ENCODE peak calls at places on chromosomes 2 and 18, in four cellular contexts. B is IMR-90, A is H9, Z is H1. R is an unnamed sample.

GRCh38 chr2:42792087-42792582 is 248 bp downstream of the HAAO start:
- DNase-seq in B (no peak), A (no peak), Z (no peak), R (no peak)

GRCh38 chr2:172377408-172377807 is 50.0 kb upstream of the ITGA6 start:
- DNase-seq in B (no peak), A (no peak), Z (no peak), R (no peak)

GRCh38 chr18:49565656-49566055 is 3.8 kb downstream of the LIPG start:
- DNase-seq in B (peak), A (no peak), Z (no peak), R (no peak)

GRCh38 chr2:38887902-38888554 is 1.6 kb upstream of the ARHGEF33 start:
- DNase-seq in B (no peak), A (no peak), Z (no peak), R (no peak)

GRCh38 chr2:96112501-96113366 is 3.6 kb downstream of the ADRA2B start:
- DNase-seq in B (no peak), A (no peak), Z (no peak), R (peak)

GRCh38 chr2:62306751-62307468 is 111.0 kb downstream of the B3GNT2 start:
- DNase-seq in B (peak), A (no peak), Z (no peak), R (peak)

GRCh38 chr18:59429608-59430007 is 70.5 kb upstream of the LMAN1 start:
- DNase-seq in B (no peak), A (no peak), Z (no peak), R (no peak)

GRCh38 chr2:69011611-69012157 is 1.3 kb upstream of the ANTXR1 start:
- DNase-seq in B (no peak), A (no peak), Z (no peak), R (peak)

GRCh38 chr2:216683846-216684245 is 11.5 kb downstream of the IGFBP5 start:
- DNase-seq in B (peak), A (no peak), Z (no peak), R (no peak)

GRCh38 chr2:176533505-176534193 is 264.4 kb downstream of the MTX2 start:
- DNase-seq in B (no peak), A (no peak), Z (no peak), R (no peak)

GRCh38 chr2:37698931-37699481 is 27.6 kb upstream of the CDC42EP3 start:
- DNase-seq in B (peak), A (no peak), Z (no peak), R (no peak)

GRCh38 chr2:240564571-240565266 is 3.6 kb upstream of the RNPEPL1 start:
- DNase-seq in B (peak), A (peak), Z (peak), R (no peak)

GRCh38 chr18:61727241-61727640 is 165.6 kb downstream of the RNF152 start:
- DNase-seq in B (peak), A (no peak), Z (no peak), R (no peak)

GRCh38 chr2:119531292-119531691 is 7.0 kb upstream of the SCTR start:
- DNase-seq in B (no peak), A (no peak), Z (no peak), R (peak)

GRCh38 chr2:96540136-96540535 is 3.6 kb downstream of the ARID5A start:
- DNase-seq in B (peak), A (no peak), Z (no peak), R (peak)

GRCh38 chr18:3649559-3650426 is 199.8 kb downstream of the TGIF1 start:
- DNase-seq in B (peak), A (no peak), Z (no peak), R (no peak)

GRCh38 chr18:51051105-51051712 is 21.2 kb downstream of the SMAD4 start:
- DNase-seq in B (peak), A (no peak), Z (no peak), R (peak)

GRCh38 chr2:234102112-234102511 is 51.6 kb downstream of the SPP2 start:
- DNase-seq in B (no peak), A (no peak), Z (no peak), R (no peak)

GRCh38 chr2:190574169-190574568 is 39.6 kb upstream of the NEMP2 start:
- DNase-seq in B (peak), A (no peak), Z (no peak), R (no peak)

GRCh38 chr18:46169464-46169941 is 65.3 kb downstream of the HAUS1 start:
- DNase-seq in B (peak), A (no peak), Z (no peak), R (peak)

GRCh38 chr2:86249176-86249842 is 50.1 kb downstream of the MRPL35 start:
- DNase-seq in B (peak), A (no peak), Z (no peak), R (peak)

GRCh38 chr2:152558174-152559091 is 158.8 kb downstream of the PRPF40A start:
- DNase-seq in B (peak), A (no peak), Z (no peak), R (no peak)

GRCh38 chr2:40218679-40219078 is 233.2 kb downstream of the SLC8A1 start:
- DNase-seq in B (no peak), A (no peak), Z (no peak), R (no peak)

GRCh38 chr18:10519999-10520935 is 5.6 kb upstream of the NAPG start:
- DNase-seq in B (peak), A (peak), Z (peak), R (peak)

GRCh38 chr2:19759880-19760279 is 141.9 kb downstream of the TTC32 start:
- DNase-seq in B (no peak), A (no peak), Z (no peak), R (no peak)

DNA sequence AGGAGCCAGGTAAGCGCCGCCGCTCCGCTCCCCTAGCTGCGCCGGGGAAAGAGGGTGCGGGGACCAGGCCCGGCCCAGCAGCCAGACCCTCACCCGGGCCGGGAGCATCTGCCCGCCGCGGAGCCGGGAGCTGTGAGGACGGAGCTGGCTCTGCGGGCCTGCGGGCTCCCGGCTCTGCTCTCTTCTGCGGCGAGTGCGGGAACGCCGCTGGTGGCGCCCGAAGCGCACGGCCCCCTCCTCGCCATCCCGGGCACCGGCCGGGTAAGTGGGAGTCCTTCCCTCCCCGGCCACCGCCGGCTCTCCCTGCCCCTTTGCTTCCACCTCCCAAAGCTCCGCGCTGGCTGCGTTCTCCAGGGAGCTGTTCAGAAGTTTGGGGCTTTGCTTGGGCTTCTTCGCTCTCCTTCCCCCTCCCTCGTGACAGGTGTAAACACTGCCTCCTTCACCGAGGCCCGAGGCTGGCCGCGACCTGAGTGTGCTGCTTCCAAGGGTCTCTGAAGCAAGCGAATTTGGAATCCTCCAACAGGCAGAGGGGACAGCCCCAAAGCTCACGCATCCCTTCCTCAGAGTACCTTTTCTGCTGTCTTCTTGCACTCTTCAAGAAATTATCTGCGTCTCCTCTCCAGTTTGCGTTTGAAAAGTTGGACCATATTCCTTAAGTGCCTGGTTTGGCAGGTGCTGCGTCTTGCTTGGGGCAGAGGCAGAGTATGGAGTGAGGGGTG is 635 bp downstream of the AFTPH start:
- DNase-seq in B (peak), A (peak), Z (no peak), R (peak)
- H3K23ac ChIP-seq in B (peak), A (no peak), Z (no peak), R (peak)

GRCh38 chr2:145228506-145228905 is 708.6 kb upstream of the ZEB2 start:
- DNase-seq in B (peak), A (no peak), Z (no peak), R (no peak)
- H2BK5ac ChIP-seq in B (no peak), A (no peak), Z (no peak), R (no peak)

GRCh38 chr2:60867007-60867406 is 14.4 kb upstream of the REL start:
- DNase-seq in B (no peak), A (no peak), Z (no peak), R (peak)
- H4K5ac ChIP-seq in B (no peak), A (no peak), Z (no peak), R (no peak)

DNA sequence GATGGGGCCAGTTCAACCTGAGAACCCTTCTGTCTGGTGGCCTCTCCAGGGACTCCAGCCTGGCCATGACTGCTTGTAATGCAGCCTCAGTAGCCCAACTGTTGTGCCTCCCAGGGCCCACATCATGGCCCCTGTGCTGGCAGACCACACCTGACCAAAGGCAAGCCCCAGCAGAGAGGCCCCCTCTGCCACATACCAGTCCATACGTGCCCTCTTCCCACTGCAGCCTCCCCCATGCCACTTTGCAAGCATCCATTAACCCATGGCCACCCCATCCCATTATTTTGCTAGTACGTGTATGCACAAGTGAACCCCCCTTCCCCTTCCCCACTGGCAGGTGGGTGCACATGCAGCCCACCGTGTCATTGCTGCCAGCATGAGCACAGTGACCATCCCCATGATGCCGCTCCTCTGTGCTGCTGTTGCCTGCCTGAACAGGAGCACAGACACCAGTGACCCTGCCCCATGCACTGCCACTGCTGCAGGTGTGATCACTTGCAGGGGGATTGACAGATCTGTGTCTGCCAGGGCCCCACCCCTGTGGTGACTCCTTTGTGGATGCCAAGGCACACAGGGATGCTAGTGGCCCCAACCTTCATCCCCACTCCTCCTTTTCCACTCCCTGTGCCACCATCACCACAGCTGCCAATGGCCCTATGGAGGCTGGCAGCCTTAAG is 330.0 kb upstream of the DSEL start:
- DNase-seq in B (no peak), A (no peak), Z (no peak), R (no peak)
- H3K23ac ChIP-seq in B (no peak), A (no peak), Z (no peak), R (no peak)

GRCh38 chr2:99336780-99337163 is 417 bp upstream of the EIF5B start:
- DNase-seq in B (no peak), A (no peak), Z (no peak), R (no peak)
- H2BK5ac ChIP-seq in B (peak), A (no peak), Z (no peak), R (no peak)

GRCh38 chr2:10171006-10171800 is 48.7 kb downstream of the RRM2 start:
- DNase-seq in B (no peak), A (no peak), Z (no peak), R (no peak)

GRCh38 chr2:10173258-10174005 is 50.9 kb downstream of the RRM2 start:
- DNase-seq in B (no peak), A (no peak), Z (no peak), R (no peak)

GRCh38 chr2:10175441-10175840 is 52.9 kb downstream of the RRM2 start:
- DNase-seq in B (no peak), A (no peak), Z (no peak), R (no peak)

GRCh38 chr2:10172033-10172865 is 49.7 kb downstream of the RRM2 start:
- DNase-seq in B (no peak), A (no peak), Z (no peak), R (no peak)

DNA sequence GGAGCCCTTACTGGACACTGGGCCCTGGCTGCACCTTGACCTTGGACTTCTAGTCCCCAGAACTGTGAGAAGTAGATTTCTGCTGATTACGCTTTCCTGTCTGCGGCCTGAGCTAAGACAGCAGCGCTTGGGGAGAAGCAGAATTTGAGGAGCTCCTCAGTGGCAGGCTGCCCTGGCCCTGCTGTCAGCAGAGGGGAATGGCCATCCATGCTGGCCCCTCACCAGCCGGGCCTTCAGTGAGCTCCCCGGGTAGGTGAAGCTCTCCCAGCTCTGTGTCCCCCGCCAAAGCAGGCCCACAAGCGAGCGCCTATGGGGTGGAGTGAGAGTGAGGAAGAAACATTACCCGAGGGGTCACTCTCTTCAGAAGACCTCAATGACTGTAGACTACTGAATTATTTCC is 51.6 kb downstream of the RRM2 start:
- DNase-seq in B (no peak), A (no peak), Z (no peak), R (no peak)
- H4K5ac ChIP-seq in B (no peak), A (no peak), Z (no peak), R (no peak)

GRCh38 chr18:76962851-76963250 is 140.5 kb downstream of the ZNF236 start:
- DNase-seq in B (no peak), A (no peak), Z (no peak), R (no peak)
- H3K23ac ChIP-seq in B (no peak), A (no peak), Z (no peak), R (no peak)

GRCh38 chr18:12085136-12085535 is 8.5 kb upstream of the ANKRD62 start:
- DNase-seq in B (no peak), A (no peak), Z (peak), R (no peak)
- H2BK5ac ChIP-seq in B (no peak), A (no peak), Z (no peak), R (no peak)

GRCh38 chr2:175432021-175432420 is 250.5 kb upstream of the ATP5MC3 start:
- DNase-seq in B (no peak), A (no peak), Z (no peak), R (no peak)
- H4K5ac ChIP-seq in B (no peak), A (no peak), Z (no peak), R (no peak)